ENCODE peak calls at places on chromosome 14, in eight cellular contexts. L is Right ventricle myocardium superior; O is activated T-helper 1 cell treated with anti-CD3 and anti-CD28 coated beads, Interleukin-2, amount 50 U/mL, for 16 hours; U is gastrocnemius medialis; R is stimulated activated CD8-positive, alpha-beta memory T cell treated with anti-CD3 and anti-CD28 coated beads, Interleukin-4, amount 100 ng/mL, for 24 hours; B is GM20000; P is WTC11; T is HTR-8/SVneo. F is an unnamed sample.

GRCh38 chr14:32129124-32129523 is 52.0 kb downstream of the ARHGAP5 start:
- DNase-seq in B (no peak), P (no peak), U (no peak), O (no peak), T (peak; percentile 15), L (no peak), R (no peak), F (no peak)

GRCh38 chr14:74014299-74014698 is 4.8 kb downstream of the ENTPD5 start:
- DNase-seq in U (no peak), L (no peak), P (no peak), O (no peak), R (no peak), B (no peak), T (no peak), F (no peak)

GRCh38 chr14:35789651-35790050 is 19.4 kb downstream of the RALGAPA1 start:
- DNase-seq in R (no peak), U (no peak), T (no peak), L (no peak), B (no peak), O (no peak), P (no peak), F (no peak)

GRCh38 chr14:68873379-68873778 is 80.5 kb upstream of the ZFP36L1 start:
- DNase-seq in B (no peak), O (no peak), T (no peak), R (no peak), L (no peak), U (no peak), P (no peak), F (no peak)

GRCh38 chr14:69012251-69012953 is 33.3 kb upstream of the ACTN1 start:
- DNase-seq in T (no peak), O (no peak), B (no peak), L (no peak), U (no peak), P (no peak), R (no peak), F (no peak)

GRCh38 chr14:49954171-49954631 is 61.3 kb downstream of the ARF6 start:
- DNase-seq in P (no peak), L (no peak), B (no peak), T (no peak), R (no peak), U (peak; percentile 11), O (no peak), F (no peak)

GRCh38 chr14:92037989-92038388 is 1.9 kb downstream of the TRIP11 start:
- DNase-seq in B (no peak), U (no peak), R (no peak), O (no peak), L (no peak), T (no peak), P (no peak), F (no peak)

GRCh38 chr14:40218282-40218941 is 786.2 kb upstream of the FBXO33 start:
- DNase-seq in B (no peak), P (no peak), R (no peak), O (no peak), T (no peak), L (no peak), U (no peak), F (no peak)

GRCh38 chr14:61503167-61503801 is 181.9 kb downstream of the PRKCH start:
- DNase-seq in B (peak; percentile 37), L (no peak), P (no peak), O (peak; percentile 47), U (no peak), R (no peak), T (no peak), F (no peak)

GRCh38 chr14:23302290-23303225 is at the start of gene PPP1R3E:
- DNase-seq in R (peak; percentile 79), L (peak; percentile 84), O (peak; percentile 79), B (peak; percentile 83), U (peak; percentile 50), T (peak; percentile 14), P (peak; percentile 65), F (peak; percentile 81)